ENCODE peak calls at places on chromosomes 4 and X, in four cellular contexts. H, R, L and C are unnamed samples. For H3K27me3, H3K36me3 and H3K9me3, the result is how much of the 10 kb centered on the place peaks cover.

GRCh38 chrX:37423864-37424569 is 74.9 kb downstream of the PRRG1 start:
- DNase-seq in R (no peak), H (no peak), L (no peak), C (no peak)

GRCh38 chr4:93334003-93334402 is 494.6 kb upstream of the ATOH1 start:
- DNase-seq in H (no peak), R (no peak), L (no peak), C (no peak)

GRCh38 chr4:141140271-141141205 is 7.3 kb upstream of the RNF150 start:
- DNase-seq in R (no peak), L (no peak), H (no peak), C (no peak)

GRCh38 chr4:37885496-37885895 is 5.4 kb upstream of the TBC1D1 start:
- DNase-seq in H (peak), L (no peak), R (peak), C (no peak)

GRCh38 chr4:101299021-101299420 is 48.3 kb downstream of the PPP3CA start:
- DNase-seq in H (no peak), L (no peak), R (no peak), C (no peak)

GRCh38 chr4:29805245-29805644 is 914.9 kb upstream of the PCDH7 start:
- DNase-seq in L (no peak), H (peak), R (no peak), C (peak)

GRCh38 chrX:3426552-3426951 is 80.1 kb upstream of the MXRA5 start:
- DNase-seq in L (no peak), R (no peak), H (no peak), C (no peak)

GRCh38 chrX:85561216-85561615 is 181.8 kb upstream of the POF1B start:
- DNase-seq in R (no peak), L (no peak), H (no peak), C (no peak)

GRCh38 chrX:46653482-46653881 is 79.9 kb downstream of the CHST7 start:
- DNase-seq in R (no peak), H (peak), L (no peak), C (peak)

GRCh38 chr4:149108626-149109025 is 666.4 kb upstream of the NR3C2 start:
- DNase-seq in R (no peak), H (no peak), L (no peak), C (no peak)

GRCh38 chr4:3408793-3409330 is 32.9 kb upstream of the HGFAC start:
- DNase-seq in R (peak), L (no peak), H (no peak), C (peak)

GRCh38 chrX:11016728-11017127 is 94.4 kb upstream of the HCCS start:
- DNase-seq in L (no peak), H (no peak), R (no peak), C (no peak)
- H3K27me3 ChIP-seq in L (under half), H (under half), R (under half), C (under half)

GRCh38 chr4:153387981-153388380 is 43.5 kb downstream of the MND1 start:
- DNase-seq in L (no peak), R (no peak), H (no peak), C (peak)

GRCh38 chr4:153394945-153395344 is 50.5 kb downstream of the MND1 start:
- DNase-seq in R (no peak), L (no peak), H (no peak), C (no peak)

GRCh38 chr4:153398713-153399112 is 54.2 kb downstream of the MND1 start:
- DNase-seq in H (no peak), R (no peak), L (peak), C (no peak)

GRCh38 chr4:153399358-153399757 is 54.9 kb downstream of the MND1 start:
- DNase-seq in R (no peak), H (no peak), L (no peak), C (no peak)

DNA sequence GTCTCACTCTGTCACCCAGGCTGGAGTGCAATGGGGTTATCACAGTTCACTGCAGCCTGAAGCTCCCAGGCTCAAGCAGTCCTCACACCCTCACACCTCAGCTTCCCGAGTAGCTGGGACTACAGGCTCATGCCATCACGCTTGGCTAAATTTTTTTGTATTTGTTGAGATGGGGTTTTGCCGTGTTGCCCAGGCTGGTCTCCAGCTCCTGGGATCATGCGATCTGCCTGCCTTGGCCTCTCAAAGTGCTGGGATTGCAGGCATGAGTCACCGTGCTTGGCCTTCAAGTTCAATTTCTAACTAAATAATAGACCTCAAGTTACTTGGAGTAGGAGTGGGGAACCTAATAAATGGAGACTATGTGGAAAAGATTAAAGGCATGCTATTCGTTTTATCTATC is 48.9 kb downstream of the MND1 start:
- DNase-seq in L (no peak), H (no peak), R (no peak), C (no peak)
- H3K36me3 ChIP-seq in L (under half), H (under half), R (under half), C (under half)

GRCh38 chr4:110621839-110622751 is 782 bp downstream of the PITX2 start:
- DNase-seq in R (no peak), L (no peak), H (no peak), C (peak)
- H3K9me3 ChIP-seq in R (under half), L (under half), H (under half), C (under half)

DNA sequence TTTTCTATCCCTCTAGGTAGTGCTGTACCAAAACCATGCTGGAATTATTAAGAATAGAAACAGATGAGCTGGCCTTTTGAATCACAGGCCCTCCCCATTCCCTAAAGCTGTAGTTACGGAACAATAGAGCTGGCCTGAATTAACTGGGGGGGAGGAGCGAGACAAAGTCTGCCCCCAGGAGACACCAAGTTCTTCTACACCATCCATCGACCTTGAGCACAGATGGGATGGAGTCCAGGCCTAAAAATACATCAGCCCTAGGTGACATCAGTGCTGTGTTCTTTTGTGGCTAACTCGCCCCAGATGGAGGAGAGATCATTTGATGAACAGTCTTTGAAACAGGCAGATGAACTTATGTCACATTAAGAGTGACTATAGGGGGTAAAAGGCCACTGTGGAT is 49.6 kb downstream of the LHFPL1 start:
- DNase-seq in H (no peak), L (no peak), R (no peak), C (no peak)
- H3K27me3 ChIP-seq in H (under half), L (under half), R (under half), C (under half)

DNA sequence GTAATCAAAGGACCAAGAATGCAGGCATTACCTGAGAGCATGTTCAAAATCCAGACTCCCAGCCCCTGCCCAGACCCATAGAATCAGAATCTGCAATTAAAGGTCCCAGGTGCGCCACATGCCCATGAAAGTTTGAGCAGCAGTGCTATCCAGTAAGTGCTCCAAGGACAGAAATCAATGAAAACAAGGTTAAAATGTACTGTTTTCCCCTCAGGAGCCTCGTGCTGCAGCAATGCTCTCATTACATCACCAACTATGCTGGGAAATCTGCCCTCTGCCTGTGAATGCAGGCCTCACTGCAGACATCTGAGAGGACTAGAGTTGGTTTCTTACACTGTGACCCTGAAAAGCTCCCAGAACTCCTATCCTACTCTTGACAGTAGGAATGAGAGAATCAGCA is 21.1 kb downstream of the ANXA5 start:
- DNase-seq in L (no peak), H (peak), R (no peak), C (no peak)
- H3K36me3 ChIP-seq in L (under half), H (under half), R (under half), C (under half)

DNA sequence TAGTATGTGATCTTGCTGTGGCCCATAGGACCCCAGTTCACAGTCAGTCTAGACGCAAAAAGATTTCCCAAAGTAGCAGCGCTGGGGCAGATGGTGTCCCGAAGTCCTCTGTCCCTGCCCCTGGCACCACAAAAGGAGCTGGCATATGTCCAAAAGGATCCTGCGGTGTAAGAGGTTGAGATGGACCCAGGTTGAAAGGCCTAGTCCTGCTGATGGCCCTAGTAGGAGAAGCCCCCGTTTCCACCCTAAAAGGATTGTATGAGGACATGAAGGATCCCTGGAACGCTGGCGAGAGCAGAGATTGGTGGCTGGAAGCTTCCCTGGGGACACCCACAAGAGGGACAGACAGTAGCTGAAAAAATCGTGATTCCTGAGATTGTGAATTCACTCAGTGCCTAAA is 58.0 kb upstream of the DCAF8L1 start:
- DNase-seq in R (no peak), L (no peak), H (no peak), C (no peak)
- H3K9me3 ChIP-seq in R (under half), L (under half), H (under half), C (under half)

GRCh38 chr4:95358320-95358889 is 190.4 kb downstream of the UNC5C start:
- DNase-seq in H (no peak), R (no peak), L (no peak), C (peak)
- H3K27me3 ChIP-seq in H (under half), R (under half), L (under half), C (under half)

GRCh38 chrX:47976254-47977151 is 27.3 kb downstream of the ZNF182 start:
- DNase-seq in L (no peak), H (no peak), R (no peak), C (no peak)
- H3K36me3 ChIP-seq in L (under half), H (under half), R (under half), C (under half)

GRCh38 chrX:143095841-143096240 is 70.1 kb downstream of the SPANXN4 start:
- DNase-seq in H (no peak), R (no peak), L (no peak), C (no peak)
- H3K9me3 ChIP-seq in H (under half), R (under half), L (under half), C (under half)